ENCODE peak calls at places on chromosome 21, in seven cellular contexts. V is sigmoid colon, L is A549, T is uterus, Y is transverse colon, U is spleen, M is lower leg skin. Z is an unnamed sample.

GRCh38 chr21:17003763-17004373 is 509.0 kb upstream of the CXADR start:
- DNase-seq in Y (no peak), T (no peak), M (no peak), L (no peak), V (no peak), U (no peak), Z (no peak)

GRCh38 chr21:25343774-25344545 is 263.3 kb downstream of the MRPL39 start:
- DNase-seq in L (no peak), T (no peak), V (no peak), Y (no peak), M (no peak), U (no peak), Z (no peak)

GRCh38 chr21:14275806-14276205 is 59.8 kb downstream of the RBM11 start:
- DNase-seq in L (no peak), M (no peak), Y (no peak), V (no peak), T (no peak), U (no peak), Z (no peak)

GRCh38 chr21:42754270-42754933 is 101.0 kb downstream of the PDE9A start:
- DNase-seq in Y (no peak), M (no peak), T (no peak), V (no peak), U (peak; percentile 68), L (no peak), Z (no peak)

GRCh38 chr21:15549671-15550070 is 180.1 kb upstream of the USP25 start:
- DNase-seq in Y (no peak), M (no peak), T (no peak), V (no peak), U (no peak), L (no peak), Z (no peak)

GRCh38 chr21:31203371-31204054 is 140.5 kb downstream of the TIAM1 start:
- DNase-seq in U (no peak), L (no peak), V (no peak), M (no peak), T (no peak), Y (no peak), Z (peak; percentile 14)

GRCh38 chr21:21612446-21612845 is 614.2 kb downstream of the NCAM2 start:
- DNase-seq in L (no peak), V (no peak), T (no peak), Y (no peak), M (no peak), U (no peak), Z (peak; percentile 7)

GRCh38 chr21:38848187-38848609 is 42.5 kb downstream of the ETS2 start:
- DNase-seq in L (no peak), T (peak; percentile 37), V (peak; percentile 90), M (no peak), Y (no peak), U (no peak), Z (no peak)

GRCh38 chr21:43598416-43599120 is 60.7 kb downstream of the HSF2BP start:
- DNase-seq in U (no peak), Y (no peak), L (no peak), T (no peak), M (no peak), V (no peak), Z (no peak)

GRCh38 chr21:28793043-28793442 is 199.6 kb downstream of the LTN1 start:
- DNase-seq in M (no peak), T (no peak), Y (no peak), L (no peak), U (no peak), V (no peak), Z (no peak)

GRCh38 chr21:35333831-35334593 is 284.9 kb upstream of the RUNX1 start:
- DNase-seq in V (no peak), U (no peak), T (no peak), M (no peak), L (no peak), Y (no peak), Z (no peak)

GRCh38 chr21:14259669-14260458 is 43.9 kb downstream of the RBM11 start:
- DNase-seq in L (peak; percentile 3), M (no peak), V (no peak), Y (no peak), U (no peak), T (no peak), Z (no peak)

GRCh38 chr21:43877936-43878575 is 13.0 kb downstream of the AGPAT3 start:
- DNase-seq in Y (no peak), M (no peak), V (no peak), T (no peak), U (peak; percentile 58), L (no peak), Z (no peak)

GRCh38 chr21:28687571-28687970 is 305.1 kb downstream of the LTN1 start:
- DNase-seq in Y (no peak), M (no peak), L (no peak), V (no peak), U (no peak), T (no peak), Z (no peak)

GRCh38 chr21:17146426-17146825 is 366.4 kb upstream of the CXADR start:
- DNase-seq in V (no peak), T (no peak), M (no peak), Y (no peak), U (no peak), L (no peak), Z (no peak)

GRCh38 chr21:44407493-44407892 is 47.8 kb upstream of the LRRC3 start:
- DNase-seq in M (no peak), Y (no peak), L (no peak), U (no peak), V (no peak), T (no peak), Z (no peak)

GRCh38 chr21:35597750-35598339 is 462.5 kb downstream of the SETD4 start:
- DNase-seq in L (no peak), U (no peak), V (no peak), Y (no peak), T (no peak), M (no peak), Z (no peak)

GRCh38 chr21:41636636-41637625 is 129.0 kb upstream of the TMPRSS2 start:
- DNase-seq in T (no peak), L (no peak), Y (no peak), U (no peak), V (peak; percentile 52), M (peak; percentile 74), Z (no peak)

GRCh38 chr21:44931137-44931500 is 8.7 kb upstream of the SLX9 start:
- DNase-seq in T (no peak), Y (peak; percentile 52), V (no peak), U (peak; percentile 94), M (no peak), L (no peak), Z (peak; percentile 61)

GRCh38 chr21:8989261-8989882 is 1532.0 kb upstream of the TPTE start:
- DNase-seq in V (no peak), Y (no peak), T (no peak), M (no peak), L (no peak), U (no peak), Z (no peak)

GRCh38 chr21:29371464-29371863 is 72.7 kb downstream of the BACH1 start:
- DNase-seq in U (no peak), T (no peak), M (no peak), Y (no peak), V (no peak), L (no peak), Z (no peak)

GRCh38 chr21:14545906-14546480 is at the start of gene SAMSN1:
- DNase-seq in M (no peak), U (peak; percentile 84), L (no peak), V (peak; percentile 69), T (no peak), Y (peak; percentile 53), Z (no peak)

DNA sequence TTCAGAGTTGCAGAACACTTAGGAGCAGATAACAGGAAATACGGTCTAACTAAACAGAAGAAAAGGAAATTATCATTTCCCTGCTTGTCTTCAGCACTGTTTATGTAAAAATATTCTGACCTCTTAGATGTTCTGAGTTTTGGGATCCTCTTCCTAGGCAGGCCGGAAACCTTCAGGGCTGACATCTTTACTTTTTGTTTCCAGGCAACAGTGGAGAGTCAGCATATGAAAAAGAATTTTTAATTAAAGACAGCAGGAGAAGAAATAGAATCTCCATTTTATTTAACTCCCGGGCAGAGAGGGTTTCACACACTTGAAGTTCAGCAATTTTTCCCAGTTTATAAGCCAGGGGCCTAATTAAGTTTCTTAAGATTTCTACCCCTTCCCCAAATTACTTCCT is 5.1 kb upstream of the RIPPLY3 start:
- DNase-seq in U (no peak), M (no peak), T (no peak), V (no peak), Y (no peak), L (no peak), Z (no peak)
- TF ChIP-seq POLR2A in U (no peak), M (no peak), T (no peak), V (no peak), Y (no peak), L (no peak), Z (no peak)

DNA sequence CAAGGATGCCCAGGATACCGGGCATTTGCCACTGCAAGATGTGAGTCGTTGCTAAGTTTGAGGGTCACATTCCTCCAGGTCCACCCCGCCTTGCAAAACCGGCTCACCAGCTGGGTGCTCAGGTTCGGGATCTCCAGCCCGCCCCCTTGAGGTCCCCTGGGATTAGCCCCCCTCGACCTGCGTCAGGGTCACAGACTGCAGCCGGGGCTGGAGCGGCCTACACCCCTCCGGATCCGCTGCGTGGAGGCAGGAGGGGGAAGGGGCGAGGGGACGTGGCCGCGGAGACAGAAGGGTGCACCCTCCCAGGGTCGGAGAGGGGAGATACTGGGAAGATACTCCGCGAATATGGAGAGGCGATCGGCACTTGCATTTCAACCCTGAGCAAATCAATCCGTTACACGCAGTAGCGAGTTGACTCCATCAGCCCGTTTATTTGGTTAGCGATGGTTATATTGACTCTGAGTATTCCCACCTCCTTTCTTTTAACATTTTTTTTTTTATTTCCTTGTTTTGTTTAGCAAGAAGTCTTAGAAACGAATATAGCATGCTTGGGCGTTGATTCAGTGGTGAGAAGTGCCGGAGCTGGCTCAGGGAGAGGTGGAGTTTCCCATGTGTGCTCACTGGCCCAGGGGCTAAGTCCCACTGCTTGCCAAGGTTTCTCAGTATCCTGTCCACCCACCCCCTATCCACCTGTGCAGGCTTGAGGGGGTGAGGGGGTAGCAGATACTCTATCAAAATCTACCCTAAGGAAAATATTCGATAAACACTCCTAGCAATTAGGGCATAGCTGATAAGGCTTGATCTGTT is 983 bp downstream of the IFNAR2 start:
- DNase-seq in T (peak; percentile 44), M (peak; percentile 88), Y (peak; percentile 66), U (peak; percentile 92), V (peak; percentile 76), L (peak; percentile 40), Z (peak; percentile 63)
- TF ChIP-seq POLR2A in T (no peak), M (no peak), Y (no peak), U (no peak), V (no peak), L (no peak), Z (no peak)

DNA sequence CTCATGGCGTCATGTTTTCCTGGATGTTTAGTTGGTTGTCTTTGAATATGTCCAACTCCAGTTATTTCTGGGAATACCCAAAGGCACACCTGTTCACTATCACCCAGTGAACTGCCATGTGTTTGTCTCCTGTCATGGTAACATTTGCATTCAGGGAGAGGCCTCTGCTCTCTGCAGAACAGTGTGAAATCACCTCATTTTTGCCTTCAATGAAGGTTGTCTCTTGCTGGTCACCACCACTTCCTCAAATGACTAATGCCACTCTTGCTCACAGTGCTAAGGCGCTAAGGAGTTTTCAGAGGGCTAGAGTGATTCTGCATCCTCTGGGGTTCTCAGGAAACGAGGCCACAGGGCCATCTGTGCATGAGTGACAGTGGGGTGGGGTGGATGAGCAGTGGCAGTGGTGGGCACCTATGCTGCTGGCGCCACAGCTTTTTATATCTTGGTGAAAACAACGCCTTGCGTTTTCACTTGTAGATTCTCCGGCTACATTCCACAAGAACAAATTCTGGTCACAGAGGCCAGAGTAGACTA is 60.0 kb upstream of the ATP5PO start:
- DNase-seq in Y (peak; percentile 25), T (no peak), V (no peak), L (no peak), M (no peak), U (no peak), Z (no peak)
- TF ChIP-seq POLR2A in Y (no peak), T (no peak), V (no peak), L (no peak), M (no peak), U (no peak), Z (no peak)

GRCh38 chr21:46060596-46061061 is 37.3 kb upstream of the COL6A2 start:
- DNase-seq in M (peak; percentile 95), V (peak; percentile 95), U (peak; percentile 56), Y (peak; percentile 56), L (peak; percentile 39), T (peak; percentile 88), Z (peak; percentile 96)
- TF ChIP-seq POLR2A in M (no peak), V (no peak), U (no peak), Y (no peak), L (no peak), T (peak; percentile 10), Z (peak; percentile 22)

Z was measured in H54.